ENCODE peak calls at places on chromosomes 4 and X, in five cellular contexts. S is ascending aorta, I is tibial nerve, A is AG04450, G is psoas muscle. H is an unnamed sample.

GRCh38 chr4:117621673-117622072 is 412.6 kb upstream of the NDST3 start:
- DNase-seq in I (no peak), G (no peak), S (no peak), A (no peak), H (no peak)

GRCh38 chr4:87973283-87974169 is 2.0 kb upstream of the SPP1 start:
- DNase-seq in S (no peak), A (peak), I (peak), G (peak), H (no peak)

GRCh38 chr4:74395633-74396032 is 30.7 kb downstream of the EREG start:
- DNase-seq in I (no peak), A (no peak), S (no peak), G (no peak), H (no peak)

GRCh38 chr4:151169223-151169622 is 69.8 kb downstream of the RPS3A start:
- DNase-seq in I (peak), S (no peak), G (peak), A (peak), H (no peak)

GRCh38 chrX:17919896-17920446 is 58.9 kb upstream of the RAI2 start:
- DNase-seq in G (no peak), I (no peak), S (no peak), A (no peak), H (no peak)

GRCh38 chrX:41116948-41117347 is 31.7 kb downstream of the USP9X start:
- DNase-seq in A (no peak), S (no peak), I (no peak), G (no peak), H (no peak)

GRCh38 chrX:111164728-111165127 is 68.7 kb downstream of the PAK3 start:
- DNase-seq in G (no peak), S (no peak), I (no peak), A (no peak), H (no peak)

GRCh38 chr4:87188932-87189331 is 31.5 kb downstream of the KLHL8 start:
- DNase-seq in I (no peak), G (no peak), A (no peak), S (no peak), H (no peak)

GRCh38 chrX:30196322-30196721 is 19.0 kb upstream of the MAGEB2 start:
- DNase-seq in I (no peak), A (no peak), S (no peak), G (no peak), H (no peak)

GRCh38 chr4:20592666-20593065 is 107.6 kb upstream of the PACRGL start:
- DNase-seq in I (no peak), S (no peak), G (no peak), A (peak), H (no peak)

GRCh38 chrX:107579956-107580355 is 48.4 kb upstream of the PRPS1 start:
- DNase-seq in G (no peak), A (peak), I (no peak), S (no peak), H (no peak)

GRCh38 chrX:136457303-136457917 is 30.3 kb upstream of the BRS3 start:
- DNase-seq in I (peak), S (no peak), A (no peak), G (no peak), H (no peak)

GRCh38 chr4:143025111-143025704 is 159.5 kb upstream of the USP38 start:
- DNase-seq in I (peak), S (no peak), G (no peak), A (no peak), H (no peak)

GRCh38 chr4:80266902-80267380 is 477 bp downstream of the FGF5 start:
- DNase-seq in I (no peak), S (no peak), A (no peak), G (no peak), H (no peak)

GRCh38 chr4:1786544-1787362 is 6.3 kb upstream of the FGFR3 start:
- DNase-seq in I (no peak), G (no peak), S (no peak), A (no peak), H (no peak)

GRCh38 chr4:153486281-153487151 is 20.4 kb downstream of the TMEM131L start:
- DNase-seq in S (no peak), I (no peak), G (no peak), A (peak), H (no peak)

GRCh38 chrX:6708676-6709075 is 173.8 kb upstream of the VCX3A start:
- DNase-seq in S (no peak), I (no peak), A (no peak), G (no peak), H (no peak)

GRCh38 chrX:13277539-13277938 is 42.3 kb downstream of the ATXN3L start:
- DNase-seq in S (no peak), I (no peak), G (no peak), A (no peak), H (no peak)

GRCh38 chr4:152850377-152850776 is 70.6 kb downstream of the ARFIP1 start:
- DNase-seq in S (no peak), A (no peak), I (no peak), G (peak), H (no peak)

GRCh38 chrX:47814853-47815252 is 21.8 kb upstream of the ZNF81 start:
- DNase-seq in A (no peak), S (no peak), G (no peak), I (no peak), H (no peak)

GRCh38 chrX:133390647-133391046 is 24.6 kb downstream of the GPC4 start:
- DNase-seq in G (no peak), S (no peak), A (no peak), I (no peak), H (no peak)

GRCh38 chrX:11100281-11101035 is 10.7 kb upstream of the HCCS start:
- DNase-seq in I (peak), A (peak), S (no peak), G (no peak), H (no peak)

GRCh38 chrX:111302284-111302683 is 32.0 kb upstream of the CAPN6 start:
- DNase-seq in A (no peak), S (no peak), I (no peak), G (no peak), H (no peak)

GRCh38 chrX:319579-320125 is 1.1 kb upstream of the GTPBP6 start:
- DNase-seq in S (no peak), I (no peak), G (no peak), A (no peak), H (no peak)

GRCh38 chrX:320126-320783 is 1.7 kb upstream of the GTPBP6 start:
- DNase-seq in A (no peak), G (peak), I (no peak), S (peak), H (no peak)

GRCh38 chrX:327660-328126 is 9.1 kb upstream of the GTPBP6 start:
- DNase-seq in I (no peak), S (no peak), G (no peak), A (no peak), H (peak)

GRCh38 chrX:318739-319578 is at the start of gene GTPBP6:
- DNase-seq in A (peak), G (peak), I (peak), S (peak), H (peak)

GRCh38 chrX:323721-324628 is 5.4 kb upstream of the GTPBP6 start:
- DNase-seq in G (peak), A (peak), I (no peak), S (no peak), H (no peak)
- TF ChIP-seq CTCF in G (no peak), A (peak), I (no peak), S (no peak), H (no peak)

DNA sequence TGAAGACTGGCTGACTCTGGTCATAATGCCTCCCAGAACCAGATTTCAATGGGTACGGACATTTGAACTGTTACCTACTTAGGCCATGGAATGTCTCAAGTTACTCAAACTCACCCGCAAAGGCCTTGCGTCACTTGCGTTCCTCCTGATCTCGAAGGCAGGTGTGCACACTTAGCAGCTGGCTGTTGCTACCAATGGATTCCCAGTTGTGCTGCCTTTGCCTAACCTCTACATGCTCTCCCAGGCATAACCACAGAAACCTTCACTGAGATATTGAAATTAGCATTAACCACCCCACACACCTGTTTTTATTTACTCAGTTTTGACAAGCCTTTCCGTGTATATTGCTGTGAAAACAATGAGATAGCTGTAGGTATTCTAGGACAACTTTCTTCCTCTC is 2.8 kb downstream of the ERVMER34-1 start:
- DNase-seq in S (no peak), G (no peak), A (no peak), I (no peak), H (no peak)
- TF ChIP-seq CTCF in S (no peak), G (no peak), A (no peak), I (no peak), H (no peak)

GRCh38 chr4:73258668-73259551 is at the start of gene ANKRD17:
- DNase-seq in I (peak), A (peak), S (peak), G (peak), H (peak)

GRCh38 chr4:73257242-73257994 is 1.2 kb downstream of the ANKRD17 start:
- DNase-seq in A (peak), S (peak), I (peak), G (peak), H (peak)

GRCh38 chr4:73259552-73260140 is 1.0 kb upstream of the ANKRD17 start:
- DNase-seq in A (no peak), G (no peak), S (no peak), I (no peak), H (no peak)

GRCh38 chr4:73257995-73258667 is 467 bp downstream of the ANKRD17 start:
- DNase-seq in A (no peak), G (no peak), I (peak), S (no peak), H (no peak)
- TF ChIP-seq CTCF in A (no peak), G (peak), I (peak), S (peak), H (no peak)

DNA sequence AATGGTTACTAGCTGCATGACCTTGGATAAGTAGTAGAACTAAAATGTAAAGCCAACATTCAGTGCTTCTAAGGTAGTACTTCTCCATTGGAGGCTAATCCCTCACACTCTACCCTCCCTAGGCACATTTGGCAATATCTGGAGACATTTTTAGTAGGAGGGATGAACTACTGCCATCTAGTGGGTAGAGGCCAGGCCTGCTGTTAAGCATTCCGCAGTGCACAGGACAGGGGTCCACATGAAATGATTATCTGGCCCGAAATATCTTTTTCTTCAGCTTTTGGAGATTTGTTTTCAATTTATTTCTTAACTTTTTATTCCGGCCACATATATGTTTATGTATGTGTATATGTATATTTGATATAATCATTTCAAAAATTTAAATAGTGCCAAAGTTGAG is 36.0 kb upstream of the SPANXC start:
- DNase-seq in S (no peak), I (no peak), A (no peak), G (no peak), H (no peak)
- TF ChIP-seq CTCF in S (peak), I (peak), A (peak), G (peak), H (no peak)

DNA sequence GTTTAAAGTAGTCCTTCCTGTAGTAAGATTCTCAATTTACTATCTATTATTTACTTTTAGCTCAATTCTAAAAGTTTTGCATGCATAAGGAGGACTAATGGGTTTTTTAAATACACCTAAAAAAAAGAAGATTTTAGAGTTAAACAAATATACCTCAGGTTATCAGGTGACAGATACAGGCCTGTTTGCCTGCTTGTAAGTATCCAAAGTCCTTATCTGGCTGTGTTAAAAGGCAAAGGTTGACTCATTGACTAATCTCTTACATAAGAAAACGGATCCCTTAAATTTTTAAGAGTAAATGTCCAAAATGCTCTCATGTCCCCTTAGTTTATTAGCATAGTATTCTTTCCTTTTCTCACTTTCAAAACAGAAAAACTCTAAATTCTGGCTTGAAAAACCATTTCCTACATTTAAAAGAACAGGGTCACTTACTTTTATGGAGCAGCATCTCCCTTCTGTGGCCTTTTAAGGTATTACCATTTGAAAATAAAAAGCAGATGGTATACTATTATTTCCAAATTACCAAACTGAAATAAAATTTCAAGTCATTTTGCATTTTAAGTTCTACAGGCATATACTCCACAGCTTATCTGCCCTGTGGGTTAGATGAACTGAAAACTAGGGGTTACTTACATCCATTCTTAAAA is 4.5 kb downstream of the CBR4 start:
- DNase-seq in A (no peak), G (no peak), I (no peak), S (no peak), H (no peak)
- TF ChIP-seq CTCF in A (peak), G (peak), I (peak), S (peak), H (no peak)

DNA sequence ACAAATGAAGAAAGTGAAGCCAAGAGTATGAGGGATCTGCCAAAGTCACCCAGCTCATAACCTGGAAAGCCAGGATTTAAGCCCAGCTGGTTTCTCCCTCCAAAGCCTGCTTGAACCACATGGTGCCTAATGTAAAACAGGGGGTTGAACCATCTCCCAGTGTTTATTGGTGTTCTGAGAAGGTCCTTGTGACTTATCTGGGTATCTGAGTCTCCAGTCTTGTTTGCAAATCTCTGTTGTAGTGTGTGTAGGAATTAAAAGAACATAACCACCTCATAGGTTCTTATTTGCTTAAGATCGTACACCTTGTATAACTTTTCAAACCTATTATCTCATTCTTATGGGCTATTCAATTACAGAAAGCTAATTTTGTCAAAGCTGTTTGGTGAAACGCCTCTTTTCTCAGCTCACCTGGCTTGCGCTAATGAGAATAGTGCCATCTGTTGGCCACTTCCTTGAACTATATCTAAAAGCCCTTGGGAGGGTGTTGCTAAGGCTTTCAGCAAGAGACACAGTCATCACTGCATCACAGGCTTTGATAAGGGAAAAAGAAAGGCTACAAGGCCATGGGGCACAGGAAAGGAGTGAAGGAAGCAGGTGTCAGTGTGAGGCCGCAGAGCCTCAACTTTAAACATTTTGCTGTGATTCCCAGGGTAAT is 34.0 kb downstream of the ETDB start:
- DNase-seq in S (no peak), G (no peak), I (peak), A (peak), H (no peak)
- TF ChIP-seq CTCF in S (peak), G (peak), I (peak), A (peak), H (no peak)

DNA sequence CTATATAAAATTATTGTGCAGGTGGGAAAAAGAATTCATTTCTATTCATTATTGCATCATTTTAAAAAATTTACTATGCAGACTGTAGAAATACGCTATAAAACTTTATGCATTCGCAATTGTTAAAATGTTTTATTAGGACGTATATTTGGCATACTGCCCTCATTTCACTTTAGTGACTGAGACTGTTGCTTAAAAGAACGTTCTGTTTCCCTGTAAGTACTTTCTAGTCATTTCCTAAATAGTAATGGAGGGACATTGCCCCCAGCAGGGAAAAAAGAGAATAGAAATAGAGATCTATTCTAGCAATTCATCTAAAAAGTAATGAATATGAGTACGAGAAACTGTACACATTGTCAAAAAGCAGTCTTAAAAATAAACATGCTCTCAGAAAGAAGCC is 1295.8 kb upstream of the TENM3 start:
- DNase-seq in G (no peak), S (no peak), I (no peak), A (no peak), H (no peak)
- TF ChIP-seq CTCF in G (no peak), S (no peak), I (peak), A (peak), H (no peak)

DNA sequence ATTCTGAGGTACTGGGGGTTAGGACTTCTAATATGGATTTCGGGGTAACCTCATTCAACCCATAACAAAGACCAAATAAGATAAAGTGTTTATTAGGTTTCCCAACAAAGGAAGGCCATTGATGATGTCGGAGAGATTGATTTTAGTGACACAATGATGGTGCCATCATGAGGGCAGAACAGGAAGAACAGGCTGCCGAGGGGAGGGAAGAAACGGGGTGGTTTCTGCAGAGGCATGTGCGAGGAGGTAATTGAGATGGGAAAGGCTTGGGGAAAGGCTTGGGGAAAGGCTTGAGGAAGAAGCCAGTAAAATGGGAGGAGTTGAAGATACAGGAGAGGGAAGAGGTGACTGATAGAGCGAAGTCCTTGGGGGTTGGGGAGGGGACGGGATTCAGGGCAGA is 6.2 kb downstream of the HPSE start:
- DNase-seq in S (no peak), I (no peak), A (no peak), G (no peak), H (no peak)
- TF ChIP-seq CTCF in S (peak), I (no peak), A (no peak), G (no peak), H (no peak)

DNA sequence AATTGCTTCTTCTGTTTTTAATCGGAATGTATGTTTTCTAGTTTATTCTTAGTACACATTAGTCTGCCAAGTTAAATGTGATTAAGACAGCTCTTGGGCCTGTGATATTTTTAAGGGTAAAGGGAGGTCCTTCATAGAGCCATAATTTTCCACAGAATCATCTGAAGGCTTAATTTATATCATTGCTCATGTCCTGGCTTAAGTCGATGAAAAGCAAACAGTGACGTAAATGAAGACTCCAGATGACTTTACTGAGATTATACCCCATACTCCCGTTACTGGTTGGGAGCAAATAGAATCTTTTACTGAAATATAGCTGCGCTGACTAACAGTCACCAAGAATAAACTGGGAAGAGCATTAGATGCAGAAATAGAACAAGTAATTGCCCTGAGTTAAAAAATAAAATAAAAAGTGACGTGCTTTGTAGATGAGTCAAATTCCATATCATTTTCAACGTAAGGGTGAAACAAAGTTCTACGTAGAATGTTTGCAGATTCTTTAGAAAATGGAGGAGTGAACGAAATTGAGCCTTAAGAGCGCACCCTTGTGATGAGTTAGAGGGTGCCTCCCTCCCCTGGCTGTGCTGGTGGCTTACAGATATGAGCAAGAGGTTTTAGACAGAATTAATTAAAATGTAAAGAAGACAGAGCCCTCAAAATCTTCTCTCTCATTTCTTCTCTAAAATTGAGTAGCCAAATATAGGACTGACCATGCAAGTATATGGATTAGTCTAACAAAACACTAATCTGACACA is 30.0 kb upstream of the LGI2 start:
- DNase-seq in A (no peak), S (no peak), G (no peak), I (no peak), H (no peak)
- TF ChIP-seq CTCF in A (no peak), S (no peak), G (no peak), I (no peak), H (no peak)

H was measured in omental fat pad.